ENCODE peak calls at places on chromosomes 16 and 17, in four cellular contexts. E is HepG2, Q is tibial nerve, Y is stomach. A is an unnamed sample. For H3K36me3, the result is how much of the 10 kb centered on the place peaks cover.

GRCh38 chr17:56096026-56096807 is 57.1 kb upstream of the ANKFN1 start:
- DNase-seq in Q (no peak), E (no peak), Y (no peak), A (no peak)

GRCh38 chr17:44599298-44600175 is 42.3 kb downstream of the FZD2 start:
- DNase-seq in Q (peak), E (no peak), Y (peak), A (peak)

GRCh38 chr17:49005140-49005539 is 8.0 kb downstream of the IGF2BP1 start:
- DNase-seq in Q (no peak), Y (no peak), E (peak), A (no peak)

GRCh38 chr17:44901323-44901965 is 2.2 kb upstream of the EFTUD2 start:
- DNase-seq in Y (no peak), E (no peak), Q (no peak), A (no peak)

GRCh38 chr17:40122466-40122943 is 734 bp downstream of the MSL1 start:
- DNase-seq in E (no peak), Y (no peak), Q (no peak), A (peak)

GRCh38 chr16:50351116-50351515 is 17.7 kb downstream of the BRD7 start:
- DNase-seq in E (no peak), Q (no peak), Y (no peak), A (no peak)

GRCh38 chr17:3689262-3690093 is 6.5 kb downstream of the P2RX5 start:
- DNase-seq in Y (no peak), Q (no peak), E (no peak), A (no peak)

GRCh38 chr16:11354733-11355574 is 9.7 kb downstream of the RMI2 start:
- DNase-seq in E (no peak), Q (no peak), Y (no peak), A (peak)

GRCh38 chr17:45706033-45706432 is 78.1 kb upstream of the CRHR1 start:
- DNase-seq in E (no peak), Q (no peak), Y (no peak), A (no peak)

GRCh38 chr16:4576008-4576407 is 19.9 kb downstream of the C16orf96 start:
- DNase-seq in Q (no peak), Y (no peak), E (no peak), A (no peak)

GRCh38 chr17:10013360-10014112 is 108.5 kb upstream of the RCVRN start:
- DNase-seq in Q (no peak), Y (no peak), E (no peak), A (no peak)

GRCh38 chr16:1364510-1364909 is 12.8 kb downstream of the GNPTG start:
- DNase-seq in E (no peak), Y (no peak), Q (no peak), A (no peak)

GRCh38 chr17:79777844-79778503 is at the start of gene CBX2:
- DNase-seq in Q (no peak), Y (peak), E (peak), A (peak)

GRCh38 chr16:26672206-26672605 is 394.5 kb upstream of the C16orf82 start:
- DNase-seq in E (no peak), Y (no peak), Q (no peak), A (no peak)

GRCh38 chr17:28726396-28726911 is 421 bp upstream of the TLCD1 start:
- DNase-seq in Y (peak), E (peak), Q (no peak), A (no peak)

GRCh38 chr16:88705076-88705684 is 1.0 kb downstream of the RNF166 start:
- DNase-seq in Y (no peak), Q (no peak), E (no peak), A (no peak)

GRCh38 chr17:79664925-79665738 is 54.3 kb upstream of the RBFOX3 start:
- DNase-seq in Y (peak), Q (peak), E (no peak), A (peak)

GRCh38 chr17:78529871-78530670 is 47.1 kb downstream of the DNAH17 start:
- DNase-seq in Y (peak), Q (no peak), E (no peak), A (no peak)

GRCh38 chr17:40121191-40121885 is 433 bp upstream of the MSL1 start:
- DNase-seq in Q (peak), Y (no peak), E (no peak), A (peak)

GRCh38 chr16:85847036-85847435 is 47.5 kb downstream of the COX4I1 start:
- DNase-seq in Y (no peak), Q (no peak), E (no peak), A (no peak)

GRCh38 chr17:61250335-61250890 is 149.2 kb upstream of the TBX2 start:
- DNase-seq in E (no peak), Y (no peak), Q (no peak), A (no peak)

GRCh38 chr16:58128181-58128631 is 975 bp downstream of the CFAP20 start:
- DNase-seq in E (peak), Y (no peak), Q (no peak), A (no peak)

GRCh38 chr17:50845260-50846147 is 10.1 kb downstream of the WFIKKN2 start:
- DNase-seq in E (no peak), Y (no peak), Q (no peak), A (no peak)

GRCh38 chr17:30344283-30345088 is 10.6 kb upstream of the TMIGD1 start:
- DNase-seq in Y (peak), E (peak), Q (no peak), A (peak)
- TF ChIP-seq POLR2A in Y (no peak), E (peak), Q (no peak), A (no peak)

DNA sequence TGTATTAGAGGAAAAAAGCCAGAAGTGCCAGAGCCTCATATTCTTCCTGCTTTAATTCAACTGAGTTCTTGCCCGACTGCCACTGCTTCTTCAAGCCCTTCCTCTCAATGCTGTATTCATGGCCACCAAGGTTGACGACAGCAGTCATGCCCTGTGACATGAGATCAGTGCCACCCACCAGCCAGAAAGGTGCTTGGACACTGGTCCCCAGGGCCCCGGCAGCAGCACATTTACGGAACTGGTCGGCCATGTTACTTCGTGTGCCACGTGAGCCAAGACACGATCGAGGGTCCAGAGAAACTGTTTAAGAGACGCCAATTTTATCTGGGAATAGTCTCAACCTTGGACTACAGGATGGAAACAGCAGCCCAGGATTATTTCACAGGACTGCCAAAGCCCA is 27.8 kb downstream of the MAP1LC3B start:
- DNase-seq in Q (no peak), E (no peak), Y (no peak), A (no peak)
- H3K36me3 ChIP-seq in Q (under half), E (half or more), Y (half or more), A (under half)

GRCh38 chr16:17346441-17346773 is 124.4 kb downstream of the XYLT1 start:
- DNase-seq in Q (no peak), E (no peak), Y (no peak), A (no peak)

GRCh38 chr16:17343028-17343427 is 127.7 kb downstream of the XYLT1 start:
- DNase-seq in E (no peak), Q (no peak), Y (no peak), A (no peak)

GRCh38 chr16:17342031-17342430 is 128.7 kb downstream of the XYLT1 start:
- DNase-seq in Y (no peak), E (no peak), Q (no peak), A (no peak)

GRCh38 chr16:17345043-17345442 is 125.7 kb downstream of the XYLT1 start:
- DNase-seq in E (no peak), Q (peak), Y (no peak), A (no peak)

GRCh38 chr16:17343729-17344128 is 127.0 kb downstream of the XYLT1 start:
- DNase-seq in E (no peak), Q (no peak), Y (no peak), A (no peak)
- TF ChIP-seq EP300 in E (no peak), Q (no peak), Y (no peak), A (no peak)

DNA sequence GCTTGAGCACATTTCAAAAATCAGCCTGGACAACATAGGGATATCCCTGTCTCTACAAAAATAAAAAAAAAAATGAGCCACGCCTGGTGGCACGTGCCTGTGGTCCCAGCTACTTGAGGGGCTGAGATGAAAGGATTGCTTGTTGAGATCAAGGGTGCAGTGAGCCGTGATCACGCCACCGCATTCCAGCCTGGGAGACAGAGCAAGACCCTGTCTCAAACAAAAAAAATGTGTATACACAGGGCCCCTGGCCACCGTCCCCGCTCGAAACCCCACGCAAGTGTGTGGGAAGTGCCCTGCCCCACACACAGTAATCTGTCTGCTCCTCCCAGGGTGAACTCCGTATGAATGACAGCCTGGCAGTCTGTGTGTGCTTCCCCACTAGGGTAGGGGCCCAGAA is 93.0 kb upstream of the RPL38 start:
- DNase-seq in Q (no peak), Y (no peak), E (peak), A (no peak)
- TF ChIP-seq POLR2A in Q (no peak), Y (no peak), E (no peak), A (no peak)

DNA sequence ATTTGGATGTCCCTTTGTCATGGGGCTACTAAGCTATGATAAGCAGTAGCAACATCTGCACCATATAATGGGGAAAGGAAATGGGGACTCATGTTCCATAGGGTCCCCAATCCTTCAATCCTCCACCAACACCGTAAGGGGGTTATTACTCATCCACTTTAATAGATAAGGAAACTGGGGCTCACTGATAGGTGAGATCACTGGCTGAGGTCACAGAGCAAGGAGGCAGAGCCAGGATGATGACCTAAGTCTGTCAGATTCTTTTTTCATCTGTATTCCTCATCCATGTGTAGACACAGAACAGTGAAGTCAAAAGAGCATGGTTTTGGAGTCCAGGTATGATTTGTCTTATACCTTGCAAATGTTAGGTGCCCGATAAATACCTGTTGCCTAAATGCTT is 10.5 kb upstream of the ADAMTS18 start:
- DNase-seq in Y (no peak), E (no peak), Q (no peak), A (no peak)
- H3K36me3 ChIP-seq in Y (under half), E (under half), Q (under half), A (under half)

DNA sequence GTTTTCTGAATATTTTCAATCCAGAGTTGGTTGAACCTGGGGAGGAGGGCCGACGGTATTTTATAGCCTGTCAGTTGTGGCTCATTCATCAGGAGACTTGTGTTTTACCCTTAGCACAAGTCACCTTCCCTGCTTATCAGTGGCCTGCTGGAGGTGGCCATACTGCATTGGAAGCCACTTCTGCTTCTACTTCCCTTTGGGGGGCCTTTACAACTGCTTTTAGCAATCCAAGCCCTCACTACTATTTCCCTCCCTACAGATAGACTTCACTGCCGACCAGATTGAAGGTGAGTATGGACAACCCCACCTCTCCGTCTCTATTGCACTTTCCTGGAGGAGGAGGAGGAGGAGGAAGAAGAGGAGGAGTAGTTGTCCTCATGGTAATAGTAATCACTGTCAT is 4.4 kb downstream of the MYL4 start:
- DNase-seq in Y (no peak), E (no peak), Q (no peak), A (no peak)
- TF ChIP-seq EP300 in Y (no peak), E (no peak), Q (no peak), A (no peak)

A was measured in ovary.